ENCODE peak calls at places on chromosomes 11 and 22, in nine cellular contexts. One of them, this sample, is unnamed.

GRCh38 chr11:96155627-96156378 is 187.2 kb downstream of the MAML2 start:
- DNase-seq in NCI-H1694 treated with DMSO at 0.1 percent for 48 hours: no peak
- DNase-seq in IMR-90: peak
- DNase-seq in endodermal cell: peak
- DNase-seq in NCI-H1105: no peak
- DNase-seq in bronchial epithelial cell: peak
- DNase-seq in heart left ventricle: peak
- DNase-seq in EL: peak
- DNase-seq in A549: peak
- DNase-seq in this sample: peak

GRCh38 chr11:7965386-7965785 is at the start of gene NLRP10:
- DNase-seq in NCI-H1694 treated with DMSO at 0.1 percent for 48 hours: no peak
- DNase-seq in IMR-90: peak
- DNase-seq in endodermal cell: no peak
- DNase-seq in NCI-H1105: no peak
- DNase-seq in bronchial epithelial cell: peak
- DNase-seq in heart left ventricle: no peak
- DNase-seq in EL: peak
- DNase-seq in A549: no peak
- DNase-seq in this sample: no peak

GRCh38 chr22:37167176-37167980 is 17.7 kb upstream of the IL2RB start:
- DNase-seq in NCI-H1694 treated with DMSO at 0.1 percent for 48 hours: no peak
- DNase-seq in IMR-90: no peak
- DNase-seq in endodermal cell: peak
- DNase-seq in NCI-H1105: no peak
- DNase-seq in bronchial epithelial cell: no peak
- DNase-seq in heart left ventricle: peak
- DNase-seq in EL: no peak
- DNase-seq in A549: no peak
- DNase-seq in this sample: no peak

GRCh38 chr22:33922268-33922667 is 2.0 kb upstream of the LARGE1 start:
- DNase-seq in NCI-H1694 treated with DMSO at 0.1 percent for 48 hours: peak
- DNase-seq in IMR-90: peak
- DNase-seq in endodermal cell: peak
- DNase-seq in NCI-H1105: peak
- DNase-seq in bronchial epithelial cell: no peak
- DNase-seq in heart left ventricle: no peak
- DNase-seq in EL: no peak
- DNase-seq in A549: no peak
- DNase-seq in this sample: no peak

GRCh38 chr22:28348613-28349012 is 331.0 kb downstream of the TTC28 start:
- DNase-seq in NCI-H1694 treated with DMSO at 0.1 percent for 48 hours: no peak
- DNase-seq in IMR-90: no peak
- DNase-seq in endodermal cell: no peak
- DNase-seq in NCI-H1105: no peak
- DNase-seq in bronchial epithelial cell: no peak
- DNase-seq in heart left ventricle: no peak
- DNase-seq in EL: no peak
- DNase-seq in A549: no peak
- DNase-seq in this sample: no peak

GRCh38 chr22:48152154-48152775 is 1389.8 kb downstream of the TBC1D22A start:
- DNase-seq in NCI-H1694 treated with DMSO at 0.1 percent for 48 hours: no peak
- DNase-seq in IMR-90: no peak
- DNase-seq in endodermal cell: no peak
- DNase-seq in NCI-H1105: no peak
- DNase-seq in bronchial epithelial cell: no peak
- DNase-seq in heart left ventricle: no peak
- DNase-seq in EL: no peak
- DNase-seq in A549: no peak
- DNase-seq in this sample: no peak

GRCh38 chr11:64801591-64802369 is 1.2 kb downstream of the MAP4K2 start:
- DNase-seq in NCI-H1694 treated with DMSO at 0.1 percent for 48 hours: no peak
- DNase-seq in IMR-90: no peak
- DNase-seq in endodermal cell: no peak
- DNase-seq in NCI-H1105: no peak
- DNase-seq in bronchial epithelial cell: no peak
- DNase-seq in heart left ventricle: no peak
- DNase-seq in EL: no peak
- DNase-seq in A549: no peak
- DNase-seq in this sample: no peak

GRCh38 chr22:36467042-36467810 is 14.2 kb downstream of the TXN2 start:
- DNase-seq in NCI-H1694 treated with DMSO at 0.1 percent for 48 hours: no peak
- DNase-seq in IMR-90: peak
- DNase-seq in endodermal cell: no peak
- DNase-seq in NCI-H1105: peak
- DNase-seq in bronchial epithelial cell: no peak
- DNase-seq in heart left ventricle: peak
- DNase-seq in EL: peak
- DNase-seq in A549: no peak
- DNase-seq in this sample: peak

GRCh38 chr22:24164823-24165379 is 16.4 kb upstream of the SUSD2 start:
- DNase-seq in NCI-H1694 treated with DMSO at 0.1 percent for 48 hours: no peak
- DNase-seq in IMR-90: no peak
- DNase-seq in endodermal cell: no peak
- DNase-seq in NCI-H1105: no peak
- DNase-seq in bronchial epithelial cell: no peak
- DNase-seq in heart left ventricle: no peak
- DNase-seq in EL: peak
- DNase-seq in A549: no peak
- DNase-seq in this sample: no peak

GRCh38 chr11:65851811-65852507 is 6.0 kb downstream of the CFL1 start:
- DNase-seq in NCI-H1694 treated with DMSO at 0.1 percent for 48 hours: no peak
- DNase-seq in IMR-90: no peak
- DNase-seq in endodermal cell: no peak
- DNase-seq in NCI-H1105: no peak
- DNase-seq in bronchial epithelial cell: no peak
- DNase-seq in heart left ventricle: no peak
- DNase-seq in EL: peak
- DNase-seq in A549: no peak
- DNase-seq in this sample: peak

GRCh38 chr11:88353835-88354496 is 16.4 kb upstream of the CTSC start:
- DNase-seq in NCI-H1694 treated with DMSO at 0.1 percent for 48 hours: no peak
- DNase-seq in IMR-90: no peak
- DNase-seq in endodermal cell: no peak
- DNase-seq in NCI-H1105: no peak
- DNase-seq in bronchial epithelial cell: no peak
- DNase-seq in heart left ventricle: no peak
- DNase-seq in EL: no peak
- DNase-seq in A549: no peak
- DNase-seq in this sample: no peak

GRCh38 chr11:32374261-32374711 is 61.1 kb downstream of the WT1 start:
- DNase-seq in NCI-H1694 treated with DMSO at 0.1 percent for 48 hours: peak
- DNase-seq in IMR-90: peak
- DNase-seq in endodermal cell: peak
- DNase-seq in NCI-H1105: no peak
- DNase-seq in bronchial epithelial cell: no peak
- DNase-seq in heart left ventricle: no peak
- DNase-seq in EL: peak
- DNase-seq in A549: peak
- DNase-seq in this sample: peak

GRCh38 chr11:74820763-74821162 is 72.1 kb downstream of the RNF169 start:
- DNase-seq in NCI-H1694 treated with DMSO at 0.1 percent for 48 hours: no peak
- DNase-seq in IMR-90: peak
- DNase-seq in endodermal cell: no peak
- DNase-seq in NCI-H1105: no peak
- DNase-seq in bronchial epithelial cell: peak
- DNase-seq in heart left ventricle: no peak
- DNase-seq in EL: peak
- DNase-seq in A549: peak
- DNase-seq in this sample: peak

GRCh38 chr11:116033931-116034553 is 529.8 kb upstream of the CADM1 start:
- DNase-seq in NCI-H1694 treated with DMSO at 0.1 percent for 48 hours: no peak
- DNase-seq in IMR-90: no peak
- DNase-seq in endodermal cell: no peak
- DNase-seq in NCI-H1105: peak
- DNase-seq in bronchial epithelial cell: no peak
- DNase-seq in heart left ventricle: no peak
- DNase-seq in EL: no peak
- DNase-seq in A549: no peak
- DNase-seq in this sample: no peak

GRCh38 chr11:19906126-19906525 is 193.5 kb downstream of the NAV2 start:
- DNase-seq in NCI-H1694 treated with DMSO at 0.1 percent for 48 hours: no peak
- DNase-seq in IMR-90: no peak
- DNase-seq in endodermal cell: no peak
- DNase-seq in NCI-H1105: no peak
- DNase-seq in bronchial epithelial cell: no peak
- DNase-seq in heart left ventricle: no peak
- DNase-seq in EL: no peak
- DNase-seq in A549: peak
- DNase-seq in this sample: no peak

GRCh38 chr11:63510360-63511130 is 4.7 kb downstream of the LGALS12 start:
- DNase-seq in NCI-H1694 treated with DMSO at 0.1 percent for 48 hours: no peak
- DNase-seq in IMR-90: no peak
- DNase-seq in endodermal cell: no peak
- DNase-seq in NCI-H1105: no peak
- DNase-seq in bronchial epithelial cell: no peak
- DNase-seq in heart left ventricle: no peak
- DNase-seq in EL: peak
- DNase-seq in A549: no peak
- DNase-seq in this sample: no peak

GRCh38 chr11:79366218-79366617 is 74.6 kb downstream of the TENM4 start:
- DNase-seq in NCI-H1694 treated with DMSO at 0.1 percent for 48 hours: no peak
- DNase-seq in IMR-90: no peak
- DNase-seq in endodermal cell: peak
- DNase-seq in NCI-H1105: no peak
- DNase-seq in bronchial epithelial cell: peak
- DNase-seq in heart left ventricle: no peak
- DNase-seq in EL: no peak
- DNase-seq in A549: no peak
- DNase-seq in this sample: no peak

GRCh38 chr11:102794382-102794781 is 3.6 kb downstream of the MMP1 start:
- DNase-seq in NCI-H1694 treated with DMSO at 0.1 percent for 48 hours: no peak
- DNase-seq in IMR-90: peak
- DNase-seq in endodermal cell: peak
- DNase-seq in NCI-H1105: no peak
- DNase-seq in bronchial epithelial cell: peak
- DNase-seq in heart left ventricle: no peak
- DNase-seq in EL: peak
- DNase-seq in A549: peak
- DNase-seq in this sample: peak

GRCh38 chr11:6260207-6260726 is 629 bp downstream of the CCKBR start:
- DNase-seq in NCI-H1694 treated with DMSO at 0.1 percent for 48 hours: no peak
- DNase-seq in IMR-90: no peak
- DNase-seq in endodermal cell: peak
- DNase-seq in NCI-H1105: no peak
- DNase-seq in bronchial epithelial cell: no peak
- DNase-seq in heart left ventricle: no peak
- DNase-seq in EL: no peak
- DNase-seq in A549: no peak
- DNase-seq in this sample: no peak

GRCh38 chr11:27475622-27476021 is 3.0 kb upstream of the LGR4 start:
- DNase-seq in NCI-H1694 treated with DMSO at 0.1 percent for 48 hours: no peak
- DNase-seq in IMR-90: no peak
- DNase-seq in endodermal cell: no peak
- DNase-seq in NCI-H1105: no peak
- DNase-seq in bronchial epithelial cell: no peak
- DNase-seq in heart left ventricle: no peak
- DNase-seq in EL: no peak
- DNase-seq in A549: no peak
- DNase-seq in this sample: no peak

GRCh38 chr22:37077802-37078448 is 26.4 kb downstream of the KCTD17 start:
- DNase-seq in NCI-H1694 treated with DMSO at 0.1 percent for 48 hours: peak
- DNase-seq in IMR-90: peak
- DNase-seq in endodermal cell: peak
- DNase-seq in NCI-H1105: peak
- DNase-seq in bronchial epithelial cell: peak
- DNase-seq in heart left ventricle: peak
- DNase-seq in EL: peak
- DNase-seq in A549: peak
- DNase-seq in this sample: peak

GRCh38 chr11:40161855-40162410 is 1297.5 kb downstream of the LRRC4C start:
- DNase-seq in NCI-H1694 treated with DMSO at 0.1 percent for 48 hours: no peak
- DNase-seq in IMR-90: no peak
- DNase-seq in endodermal cell: no peak
- DNase-seq in NCI-H1105: no peak
- DNase-seq in bronchial epithelial cell: no peak
- DNase-seq in heart left ventricle: no peak
- DNase-seq in EL: no peak
- DNase-seq in A549: no peak
- DNase-seq in this sample: no peak

GRCh38 chr11:45994421-45995341 is 72.2 kb downstream of the LARGE2 start:
- DNase-seq in NCI-H1694 treated with DMSO at 0.1 percent for 48 hours: no peak
- DNase-seq in IMR-90: peak
- DNase-seq in endodermal cell: peak
- DNase-seq in NCI-H1105: no peak
- DNase-seq in bronchial epithelial cell: no peak
- DNase-seq in heart left ventricle: no peak
- DNase-seq in EL: no peak
- DNase-seq in A549: no peak
- DNase-seq in this sample: no peak

GRCh38 chr11:121237686-121238658 is 54.6 kb upstream of the SC5D start:
- DNase-seq in NCI-H1694 treated with DMSO at 0.1 percent for 48 hours: no peak
- DNase-seq in IMR-90: peak
- DNase-seq in endodermal cell: peak
- DNase-seq in NCI-H1105: no peak
- DNase-seq in bronchial epithelial cell: peak
- DNase-seq in heart left ventricle: no peak
- DNase-seq in EL: no peak
- DNase-seq in A549: no peak
- DNase-seq in this sample: peak

GRCh38 chr11:44633641-44634040 is 68.2 kb downstream of the CD82 start:
- DNase-seq in NCI-H1694 treated with DMSO at 0.1 percent for 48 hours: peak
- DNase-seq in IMR-90: no peak
- DNase-seq in endodermal cell: peak
- DNase-seq in NCI-H1105: no peak
- DNase-seq in bronchial epithelial cell: no peak
- DNase-seq in heart left ventricle: no peak
- DNase-seq in EL: no peak
- DNase-seq in A549: peak
- DNase-seq in this sample: peak

This sample was measured in H4.